ENCODE peak calls at places on chromosomes 1 and 21, in four cellular contexts. L, T, Q and X are unnamed samples.

GRCh38 chr1:215717677-215718076 is 150.6 kb downstream of the KCTD3 start:
- DNase-seq in L (no peak), T (no peak), Q (no peak), X (no peak)

GRCh38 chr1:196105901-196106300 is 502.3 kb downstream of the KCNT2 start:
- DNase-seq in L (no peak), T (no peak), Q (no peak), X (no peak)

GRCh38 chr1:56291374-56291841 is 288.0 kb downstream of the PLPP3 start:
- DNase-seq in L (no peak), T (peak; percentile 67), Q (no peak), X (peak; percentile 36)

GRCh38 chr1:24204116-24204515 is 17.0 kb upstream of the IFNLR1 start:
- DNase-seq in L (no peak), T (no peak), Q (peak; percentile 16), X (no peak)

GRCh38 chr1:210684466-210685294 is 356.0 kb downstream of the HHAT start:
- DNase-seq in L (no peak), T (no peak), Q (peak; percentile 83), X (no peak)

GRCh38 chr1:10054465-10054864 is 21.7 kb downstream of the UBE4B start:
- DNase-seq in L (no peak), T (no peak), Q (no peak), X (no peak)

GRCh38 chr21:32803651-32804050 is 32.1 kb upstream of the PAXBP1 start:
- DNase-seq in L (no peak), T (no peak), Q (no peak), X (no peak)

GRCh38 chr1:90919190-90919719 is 102.6 kb downstream of the ZNF644 start:
- DNase-seq in L (no peak), T (no peak), Q (peak; percentile 74), X (no peak)

GRCh38 chr21:44713846-44714245 is 2.5 kb upstream of the TSPEAR start:
- DNase-seq in L (no peak), T (peak; percentile 27), Q (no peak), X (no peak)

GRCh38 chr1:162549001-162549400 is 12.5 kb upstream of the UAP1 start:
- DNase-seq in L (no peak), T (no peak), Q (no peak), X (no peak)

GRCh38 chr1:151312439-151313225 is 14.6 kb downstream of the PI4KB start:
- DNase-seq in L (no peak), T (no peak), Q (no peak), X (no peak)

GRCh38 chr21:23951251-23951650 is 1656.0 kb downstream of the MRPL39 start:
- DNase-seq in L (no peak), T (no peak), Q (no peak), X (no peak)

GRCh38 chr1:231927431-231927830 is 300.8 kb downstream of the DISC1 start:
- DNase-seq in L (no peak), T (no peak), Q (no peak), X (no peak)

GRCh38 chr1:17120962-17121837 is 1.9 kb upstream of the PADI2 start:
- DNase-seq in L (no peak), T (no peak), Q (no peak), X (no peak)

GRCh38 chr1:117599822-117600221 is 6.0 kb upstream of the TENT5C start:
- DNase-seq in L (no peak), T (no peak), Q (peak; percentile 78), X (peak; percentile 10)

GRCh38 chr1:54599211-54599823 is 24.0 kb downstream of the FAM151A start:
- DNase-seq in L (no peak), T (no peak), Q (no peak), X (no peak)

GRCh38 chr1:108925920-108926319 is 37.4 kb downstream of the CLCC1 start:
- DNase-seq in L (no peak), T (no peak), Q (no peak), X (no peak)

GRCh38 chr1:93993731-93994130 is 84.5 kb upstream of the GCLM start:
- DNase-seq in L (no peak), T (no peak), Q (no peak), X (no peak)

GRCh38 chr1:25786887-25787286 is 13.1 kb upstream of the SELENON start:
- DNase-seq in L (no peak), T (no peak), Q (no peak), X (no peak)

GRCh38 chr1:27592600-27593340 is 11.2 kb downstream of the AHDC1 start:
- DNase-seq in L (no peak), T (peak; percentile 88), Q (no peak), X (peak; percentile 75)
- H3K9ac ChIP-seq in L (peak overlapping the region; percentile 83), T (peak overlapping the region; percentile 48), Q (no peak overlapping the region), X (no peak overlapping the region)

DNA sequence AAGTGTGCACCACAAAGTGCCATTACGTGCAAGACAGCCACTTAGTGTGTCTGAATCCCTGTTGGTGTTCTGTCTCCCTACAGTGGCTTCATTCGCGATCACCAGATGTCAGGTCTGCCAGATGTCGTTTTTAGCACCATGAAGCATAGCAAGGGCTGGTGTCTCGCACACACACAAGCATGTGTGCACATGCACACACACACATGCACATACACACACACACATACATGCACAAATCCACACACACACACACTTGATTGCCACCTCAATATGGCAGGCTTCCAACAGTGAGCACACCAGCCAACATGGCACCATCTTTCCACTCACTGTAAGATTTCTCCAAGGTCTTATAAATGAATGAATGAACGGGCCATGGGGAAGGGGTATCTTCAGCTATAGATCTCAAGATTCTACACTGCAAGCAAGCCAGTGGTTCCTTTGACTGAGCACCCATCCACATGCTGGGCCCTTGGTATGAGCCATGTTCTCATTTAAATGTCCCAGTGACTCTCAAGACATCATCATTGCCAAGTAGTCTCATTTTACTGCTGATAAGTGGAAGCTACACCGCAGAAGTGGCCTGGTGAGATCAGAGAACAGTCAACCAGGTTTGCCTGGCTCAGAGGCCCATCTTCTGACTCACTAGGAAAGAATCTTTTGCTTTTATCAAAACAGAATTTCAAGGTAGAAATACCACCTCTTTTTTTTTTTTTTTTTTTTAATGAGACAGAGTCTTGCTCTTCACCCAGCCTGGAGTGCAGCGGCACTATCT is 84.9 kb downstream of the SIM2 start:
- DNase-seq in L (no peak), T (no peak), Q (no peak), X (no peak)
- H3K9ac ChIP-seq in L (no peak overlapping the region), T (no peak overlapping the region), Q (no peak overlapping the region), X (no peak overlapping the region)

DNA sequence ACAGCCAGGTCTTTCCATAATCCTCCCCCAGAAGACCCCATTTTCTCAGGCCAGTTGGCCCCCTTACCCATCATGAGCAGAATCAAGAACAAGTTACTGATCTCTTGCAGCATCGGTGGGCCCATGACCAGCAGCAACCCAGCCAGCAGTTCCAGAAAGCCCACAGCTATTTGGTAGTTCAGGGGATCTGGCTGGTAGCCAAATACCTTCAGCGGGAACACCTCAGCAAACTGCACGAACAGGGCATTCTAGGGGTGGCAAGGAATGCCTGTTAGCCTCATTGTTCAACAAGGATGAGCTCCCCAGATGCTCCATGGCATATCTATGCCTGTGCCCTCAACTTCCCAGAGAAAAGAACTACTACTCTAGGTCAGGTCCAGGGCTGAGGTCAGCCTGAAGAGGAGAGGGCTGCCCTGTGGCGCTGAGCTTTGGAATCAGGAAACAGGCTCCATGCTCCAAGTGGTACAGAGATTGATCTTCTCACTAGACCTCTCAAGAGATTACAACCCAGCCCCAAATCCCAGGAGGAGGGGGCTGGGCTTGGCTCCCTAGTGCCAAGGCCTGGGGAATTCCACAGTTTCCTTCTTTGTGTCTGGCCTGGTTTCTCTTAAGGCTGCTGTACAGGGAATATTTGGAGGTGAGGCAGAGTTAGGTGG is 1.3 kb downstream of the TMEM35B start:
- DNase-seq in L (no peak), T (no peak), Q (no peak), X (no peak)
- H3K9ac ChIP-seq in L (no peak overlapping the region), T (peak overlapping the region; percentile 65), Q (peak overlapping the region; percentile 43), X (no peak overlapping the region)

DNA sequence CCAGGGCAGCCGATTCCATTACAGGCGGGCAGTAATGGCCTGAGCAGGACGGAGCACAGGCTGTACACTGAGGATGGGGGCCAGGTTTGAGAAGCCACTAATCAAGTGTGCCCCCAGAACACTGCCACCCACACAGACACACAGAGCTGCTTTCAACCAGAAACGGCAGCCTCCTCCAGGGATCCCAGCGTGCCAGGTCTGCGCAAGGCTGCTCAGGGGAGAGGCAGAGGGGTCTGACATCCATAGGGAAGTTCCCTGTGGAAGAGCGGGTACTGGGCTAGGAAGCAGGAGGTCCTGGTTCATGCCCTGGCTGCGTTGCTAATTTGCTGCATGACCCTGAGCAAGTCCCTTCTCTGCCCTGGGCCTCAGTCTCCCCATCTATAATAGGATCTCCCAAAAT is 26.1 kb upstream of the ALDH4A1 start:
- DNase-seq in L (no peak), T (no peak), Q (no peak), X (no peak)
- H3K9ac ChIP-seq in L (no peak overlapping the region), T (no peak overlapping the region), Q (peak overlapping the region; percentile 96), X (no peak overlapping the region)

GRCh38 chr1:180366386-180367068 is 135.8 kb downstream of the ACBD6 start:
- DNase-seq in L (no peak), T (no peak), Q (no peak), X (no peak)
- H3K9ac ChIP-seq in L (no peak overlapping the region), T (no peak overlapping the region), Q (no peak overlapping the region), X (no peak overlapping the region)

GRCh38 chr1:48470506-48470905 is 1.5 kb downstream of the SPATA6 start:
- DNase-seq in L (no peak), T (peak; percentile 74), Q (no peak), X (peak; percentile 50)
- H3K9ac ChIP-seq in L (no peak overlapping the region), T (no peak overlapping the region), Q (no peak overlapping the region), X (no peak overlapping the region)

DNA sequence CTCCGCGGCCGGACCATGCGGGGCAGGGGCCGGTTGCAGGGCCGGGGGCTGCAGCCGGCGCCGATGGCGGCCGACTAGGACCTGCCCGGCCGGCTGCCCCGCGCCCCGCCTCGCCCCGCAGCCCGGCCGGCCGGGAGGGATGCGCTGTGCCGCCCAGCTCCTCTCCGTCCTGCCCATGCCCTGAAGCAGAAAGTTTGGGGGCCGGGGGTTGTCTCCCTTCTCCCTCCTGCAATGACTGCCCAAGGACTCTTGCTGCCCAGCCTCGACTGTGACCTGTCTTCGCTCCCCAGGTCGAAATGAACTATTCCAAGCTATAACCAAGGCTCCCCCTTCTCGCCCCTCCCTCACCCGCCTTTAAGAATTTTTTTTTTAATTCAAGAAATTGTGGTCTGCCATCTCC is 306 bp downstream of the TMCC2 start:
- DNase-seq in L (no peak), T (no peak), Q (peak; percentile 26), X (no peak)
- H3K9ac ChIP-seq in L (peak overlapping the region; percentile 83), T (no peak overlapping the region), Q (peak overlapping the region; percentile 47), X (no peak overlapping the region)

GRCh38 chr1:201877877-201878339 is 10.8 kb upstream of the SHISA4 start:
- DNase-seq in L (peak; percentile 35), T (peak; percentile 79), Q (peak; percentile 58), X (no peak)
- H3K9ac ChIP-seq in L (no peak overlapping the region), T (no peak overlapping the region), Q (no peak overlapping the region), X (no peak overlapping the region)

GRCh38 chr1:27569506-27570382 is 34.2 kb downstream of the AHDC1 start:
- DNase-seq in L (peak; percentile 72), T (peak; percentile 80), Q (no peak), X (peak; percentile 57)

GRCh38 chr1:27570383-27570755 is 33.6 kb downstream of the AHDC1 start:
- DNase-seq in L (no peak), T (peak; percentile 68), Q (no peak), X (no peak)

GRCh38 chr1:27567931-27568246 is 36.1 kb downstream of the AHDC1 start:
- DNase-seq in L (no peak), T (no peak), Q (no peak), X (no peak)

GRCh38 chr1:27568247-27569087 is 35.5 kb downstream of the AHDC1 start:
- DNase-seq in L (peak; percentile 91), T (peak; percentile 98), Q (peak; percentile 98), X (peak; percentile 97)

GRCh38 chr1:27569088-27569459 is 34.9 kb downstream of the AHDC1 start:
- DNase-seq in L (no peak), T (no peak), Q (no peak), X (no peak)
- H3K9ac ChIP-seq in L (no peak overlapping the region), T (no peak overlapping the region), Q (no peak overlapping the region), X (no peak overlapping the region)